ENCODE peak calls at places on chromosomes 6 and 20, in seven cellular contexts. P is NCI-H2029 treated with DMSO at 0.1 percent for 48 hours, A is KBM-7, F is HEK293T, Y is HAP-1, U is brain microvascular endothelial cell, K is amniotic stem cell. Z is an unnamed sample.

GRCh38 chr6:5086294-5086890 is 1.3 kb downstream of the PPP1R3G start:
- DNase-seq in P (no peak), A (no peak), F (no peak), Y (no peak), U (no peak), K (no peak), Z (no peak)

GRCh38 chr20:38497246-38497645 is 24.6 kb downstream of the RALGAPB start:
- DNase-seq in P (no peak), A (no peak), F (no peak), Y (no peak), U (peak; percentile 62), K (no peak), Z (peak; percentile 52)

GRCh38 chr6:33620584-33621395 is at the start of gene ITPR3:
- DNase-seq in P (no peak), A (peak; percentile 61), F (peak; percentile 54), Y (peak; percentile 68), U (no peak), K (no peak), Z (peak; percentile 71)

GRCh38 chr6:2432258-2432657 is 186.9 kb upstream of the GMDS start:
- DNase-seq in P (no peak), A (no peak), F (no peak), Y (no peak), U (peak; percentile 91), K (peak; percentile 84), Z (peak; percentile 87)

GRCh38 chr6:113595921-113596376 is 261.2 kb upstream of the MARCKS start:
- DNase-seq in P (no peak), A (no peak), F (no peak), Y (no peak), U (no peak), K (no peak), Z (peak; percentile 66)

GRCh38 chr20:63129991-63130653 is 85.8 kb downstream of the YTHDF1 start:
- DNase-seq in P (no peak), A (no peak), F (no peak), Y (peak; percentile 30), U (no peak), K (no peak), Z (no peak)

GRCh38 chr6:25366785-25367657 is 87.8 kb downstream of the CARMIL1 start:
- DNase-seq in P (no peak), A (no peak), F (no peak), Y (no peak), U (no peak), K (no peak), Z (peak; percentile 20)

GRCh38 chr20:18719426-18719825 is 94.2 kb upstream of the SCP2D1 start:
- DNase-seq in P (no peak), A (no peak), F (no peak), Y (no peak), U (peak; percentile 53), K (peak; percentile 40), Z (peak; percentile 36)

GRCh38 chr20:25049261-25050060 is 8.5 kb downstream of the ACSS1 start:
- DNase-seq in P (no peak), A (no peak), F (no peak), Y (no peak), U (no peak), K (no peak), Z (no peak)

GRCh38 chr20:16273812-16274560 is 299.3 kb downstream of the KIF16B start:
- DNase-seq in P (no peak), A (no peak), F (no peak), Y (no peak), U (no peak), K (no peak), Z (no peak)

Z was measured in fibroblast of lung.